ENCODE peak calls at places on chromosomes 7 and 10, in eight cellular contexts. E is stimulated activated CD4-positive, alpha-beta T cell treated with anti-CD3 and anti-CD28 coated beads, Interleukin-2, amount 100 ng/mL, for 48 hours; Z is kidney epithelial cell; M is stimulated activated CD8-positive, alpha-beta memory T cell treated with anti-CD3 and anti-CD28 coated beads, Interleukin-7, amount 100 ng/mL, for 4 hours; I is H7; V is NCI-H1417; J is GM12892; R is GM20000. W is an unnamed sample.
A peak's percentile ranks its signal among the peaks of the same experiment; 100 is the strongest.

GRCh38 chr10:90846746-90847145 is 11.1 kb downstream of the HTR7 start:
- DNase-seq in V (no peak), Z (no peak), R (no peak), I (no peak), J (no peak), M (no peak), E (no peak), W (no peak)

GRCh38 chr10:124588736-124589451 is 127.3 kb downstream of the LHPP start:
- DNase-seq in Z (peak; percentile 10), E (no peak), M (no peak), R (no peak), V (peak; percentile 78), J (no peak), I (peak; percentile 39), W (peak; percentile 77)

GRCh38 chr7:99597762-99598501 is at the start of gene TMEM225B:
- DNase-seq in I (peak; percentile 64), M (no peak), J (no peak), V (no peak), R (no peak), E (no peak), Z (no peak), W (peak; percentile 20)

GRCh38 chr7:143518941-143519340 is 41.3 kb downstream of the TAS2R41 start:
- DNase-seq in I (no peak), R (no peak), M (no peak), Z (no peak), J (no peak), V (no peak), E (no peak), W (no peak)

GRCh38 chr7:35748348-35748747 is 52.5 kb upstream of the SEPTIN7 start:
- DNase-seq in E (no peak), J (no peak), Z (no peak), V (no peak), R (no peak), I (no peak), M (no peak), W (no peak)

GRCh38 chr7:128003787-128004186 is 27.4 kb downstream of the LRRC4 start:
- DNase-seq in J (no peak), I (no peak), R (no peak), M (no peak), Z (no peak), E (no peak), V (no peak), W (no peak)

GRCh38 chr10:22054946-22055345 is 51.4 kb upstream of the DNAJC1 start:
- DNase-seq in I (no peak), R (no peak), M (no peak), Z (peak; percentile 21), J (no peak), E (no peak), V (no peak), W (no peak)

GRCh38 chr7:131600578-131600977 is 44.1 kb upstream of the PODXL start:
- DNase-seq in R (no peak), V (no peak), M (no peak), Z (no peak), J (no peak), E (no peak), I (no peak), W (no peak)

GRCh38 chr10:132836248-132836831 is 50.4 kb upstream of the NKX6-2 start:
- DNase-seq in M (no peak), E (no peak), J (no peak), I (peak; percentile 78), R (no peak), Z (no peak), V (no peak), W (no peak)

GRCh38 chr10:132236161-132236560 is 49.4 kb downstream of the DPYSL4 start:
- DNase-seq in V (no peak), I (no peak), E (no peak), R (no peak), Z (no peak), J (no peak), M (no peak), W (no peak)

GRCh38 chr7:55690-56248 is 136.6 kb upstream of the FAM20C start:
- DNase-seq in Z (no peak), J (no peak), I (peak; percentile 66), E (no peak), M (no peak), R (no peak), V (no peak), W (peak; percentile 33)

GRCh38 chr10:49598986-49599385 is 11.1 kb upstream of the SLC18A3 start:
- DNase-seq in R (no peak), E (no peak), J (no peak), M (no peak), I (peak; percentile 6), V (no peak), Z (no peak), W (peak; percentile 43)

GRCh38 chr10:7312179-7312857 is 98.5 kb downstream of the SFMBT2 start:
- DNase-seq in V (no peak), Z (peak; percentile 14), E (no peak), M (no peak), I (no peak), R (no peak), J (no peak), W (no peak)

GRCh38 chr7:12210179-12211053 is 678 bp upstream of the TMEM106B start:
- DNase-seq in I (peak; percentile 3), M (peak; percentile 32), J (no peak), R (no peak), E (peak; percentile 27), Z (no peak), V (peak; percentile 75), W (no peak)

GRCh38 chr7:42550706-42551470 is 313.9 kb upstream of the GLI3 start:
- DNase-seq in Z (no peak), J (no peak), I (no peak), E (no peak), R (no peak), V (no peak), M (no peak), W (no peak)

GRCh38 chr10:95183132-95183450 is 10.9 kb upstream of the ACSM6 start:
- DNase-seq in Z (no peak), R (no peak), V (no peak), E (no peak), I (no peak), J (no peak), M (no peak), W (no peak)

GRCh38 chr7:73978681-73979563 is 49.1 kb upstream of the ELN start:
- DNase-seq in E (peak; percentile 6), R (peak; percentile 82), I (peak; percentile 92), M (no peak), Z (no peak), J (no peak), V (peak; percentile 91), W (peak; percentile 87)

GRCh38 chr7:129774359-129774758 is 162.8 kb downstream of the NRF1 start:
- DNase-seq in Z (no peak), E (no peak), M (no peak), V (no peak), R (no peak), I (peak; percentile 77), J (no peak), W (peak; percentile 70)

GRCh38 chr7:6306471-6306870 is 34.0 kb upstream of the CYTH3 start:
- DNase-seq in I (no peak), J (no peak), Z (peak; percentile 73), R (no peak), M (no peak), E (no peak), V (no peak), W (no peak)

GRCh38 chr10:68560916-68561691 is 967 bp downstream of the TET1 start:
- DNase-seq in V (no peak), J (peak; percentile 29), R (peak; percentile 52), Z (no peak), I (peak; percentile 89), E (no peak), M (no peak), W (peak; percentile 87)

GRCh38 chr10:6619663-6620062 is 39.6 kb upstream of the PRKCQ start:
- DNase-seq in E (no peak), V (no peak), R (no peak), I (no peak), M (no peak), J (no peak), Z (no peak), W (no peak)

GRCh38 chr10:30725661-30726060 is 96.1 kb upstream of the LYZL2 start:
- DNase-seq in V (no peak), J (no peak), Z (no peak), I (no peak), M (no peak), E (no peak), R (no peak), W (no peak)